ENCODE peak calls at places on chromosomes 11 and 22, in seven cellular contexts. K, E, N, F, H, L and I are unnamed samples.

GRCh38 chr11:60813324-60813723 is 28.2 kb downstream of the MS4A10 start:
- DNase-seq in K (no peak), E (no peak), N (no peak), F (no peak), H (no peak), L (no peak), I (no peak)

GRCh38 chr11:44324787-44325525 is 15.0 kb upstream of the ALX4 start:
- DNase-seq in K (no peak), E (peak; percentile 55), N (no peak), F (no peak), H (no peak), L (no peak), I (no peak)

GRCh38 chr22:21032037-21032842 is at the start of gene SLC7A4:
- DNase-seq in K (no peak), E (peak; percentile 64), N (no peak), F (no peak), H (peak; percentile 85), L (peak; percentile 67), I (no peak)

GRCh38 chr22:49530671-49531532 is 296.8 kb downstream of the BRD1 start:
- DNase-seq in K (no peak), E (no peak), N (no peak), F (no peak), H (no peak), L (no peak), I (no peak)

GRCh38 chr11:48101958-48102357 is 114.7 kb upstream of the OR4B1 start:
- DNase-seq in K (peak; percentile 17), E (no peak), N (no peak), F (no peak), H (no peak), L (no peak), I (no peak)

GRCh38 chr22:49785841-49786451 is 41.7 kb downstream of the BRD1 start:
- DNase-seq in K (no peak), E (no peak), N (no peak), F (no peak), H (peak; percentile 42), L (no peak), I (no peak)

GRCh38 chr22:23035557-23036277 is 34.6 kb upstream of the GNAZ start:
- DNase-seq in K (no peak), E (no peak), N (peak; percentile 13), F (no peak), H (peak; percentile 56), L (no peak), I (no peak)

GRCh38 chr22:44523981-44524759 is 26.1 kb upstream of the RTL6 start:
- DNase-seq in K (no peak), E (no peak), N (no peak), F (no peak), H (no peak), L (peak; percentile 27), I (no peak)

GRCh38 chr11:67996622-67997459 is 7.1 kb downstream of the UNC93B1 start:
- DNase-seq in K (no peak), E (peak; percentile 71), N (no peak), F (peak; percentile 71), H (peak; percentile 94), L (peak; percentile 99), I (peak; percentile 89)

GRCh38 chr11:122796128-122796717 is 42.1 kb upstream of the CRTAM start:
- DNase-seq in K (peak; percentile 9), E (peak; percentile 43), N (no peak), F (no peak), H (peak; percentile 66), L (peak; percentile 92), I (no peak)

GRCh38 chr11:72238040-72238450 is 5.9 kb downstream of the PHOX2A start:
- DNase-seq in K (peak; percentile 47), E (peak; percentile 87), N (no peak), F (peak; percentile 84), H (peak; percentile 77), L (peak; percentile 92), I (peak; percentile 44)

GRCh38 chr22:45389546-45389945 is 23.9 kb downstream of the SMC1B start:
- DNase-seq in K (no peak), E (no peak), N (no peak), F (no peak), H (no peak), L (no peak), I (no peak)

GRCh38 chr11:70675697-70676374 is 277.5 kb downstream of the CTTN start:
- DNase-seq in K (no peak), E (no peak), N (no peak), F (no peak), H (no peak), L (no peak), I (peak; percentile 12)

GRCh38 chr22:43263645-43264514 is 76.9 kb upstream of the TTLL12 start:
- DNase-seq in K (peak; percentile 64), E (peak; percentile 66), N (peak; percentile 85), F (no peak), H (peak; percentile 72), L (no peak), I (peak; percentile 48)

GRCh38 chr11:15829312-15829711 is 527.0 kb downstream of the SOX6 start:
- DNase-seq in K (no peak), E (no peak), N (no peak), F (no peak), H (no peak), L (no peak), I (no peak)

GRCh38 chr11:120839846-120840402 is 184.0 kb upstream of the TBCEL start:
- DNase-seq in K (no peak), E (no peak), N (no peak), F (no peak), H (no peak), L (no peak), I (no peak)

GRCh38 chr11:44726278-44727113 is at the start of gene TSPAN18:
- DNase-seq in K (no peak), E (peak; percentile 88), N (peak; percentile 13), F (peak; percentile 90), H (peak; percentile 70), L (peak; percentile 83), I (no peak)

GRCh38 chr11:12526789-12527188 is 147.4 kb upstream of the TEAD1 start:
- DNase-seq in K (no peak), E (no peak), N (no peak), F (no peak), H (no peak), L (no peak), I (no peak)

GRCh38 chr11:69166186-69167115 is 10.7 kb downstream of the SMIM38 start:
- DNase-seq in K (peak; percentile 50), E (peak; percentile 46), N (peak; percentile 75), F (peak; percentile 66), H (peak; percentile 34), L (no peak), I (peak; percentile 35)

GRCh38 chr22:25919452-25919851 is 177.5 kb downstream of the MYO18B start:
- DNase-seq in K (no peak), E (no peak), N (no peak), F (no peak), H (no peak), L (no peak), I (no peak)

GRCh38 chr11:3197044-3197715 is 21.4 kb downstream of the MRGPRG start:
- DNase-seq in K (no peak), E (no peak), N (no peak), F (no peak), H (no peak), L (no peak), I (no peak)

GRCh38 chr11:94400839-94401772 is at the start of gene GPR83:
- DNase-seq in K (no peak), E (peak; percentile 73), N (no peak), F (no peak), H (no peak), L (peak; percentile 59), I (no peak)
- TF ChIP-seq YY1 in K (no peak), E (no peak), N (no peak), F (no peak), H (no peak), L (no peak), I (no peak)

GRCh38 chr22:37165066-37165465 is 15.3 kb upstream of the IL2RB start:
- DNase-seq in K (no peak), E (no peak), N (no peak), F (no peak), H (no peak), L (no peak), I (no peak)

GRCh38 chr22:37167176-37167980 is 17.7 kb upstream of the IL2RB start:
- DNase-seq in K (no peak), E (no peak), N (no peak), F (no peak), H (no peak), L (no peak), I (no peak)

GRCh38 chr22:37167981-37168647 is 18.4 kb upstream of the IL2RB start:
- DNase-seq in K (no peak), E (no peak), N (no peak), F (no peak), H (no peak), L (no peak), I (no peak)

GRCh38 chr22:37165940-37166674 is 16.4 kb upstream of the IL2RB start:
- DNase-seq in K (no peak), E (no peak), N (no peak), F (no peak), H (no peak), L (no peak), I (no peak)

DNA sequence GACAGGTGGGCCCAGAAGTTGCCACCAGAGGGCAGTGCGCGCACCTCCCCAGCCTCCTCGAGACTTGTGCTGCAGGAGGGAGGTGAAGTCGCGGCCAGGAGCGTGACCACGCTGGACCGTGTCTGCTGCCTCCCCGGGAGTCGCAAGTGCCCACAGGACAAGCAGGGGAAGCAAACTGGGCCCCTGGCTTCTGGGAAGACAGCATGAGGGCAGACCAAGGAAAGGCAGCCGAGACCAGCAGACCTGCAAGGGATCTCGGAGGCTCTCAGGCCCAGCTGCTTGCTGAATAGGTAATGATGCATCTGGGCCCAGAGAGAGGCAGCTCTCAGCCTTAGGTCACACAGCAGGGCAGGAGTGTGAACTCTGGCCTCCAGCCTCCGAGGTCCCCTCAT is 17.0 kb upstream of the IL2RB start:
- DNase-seq in K (peak; percentile 42), E (peak; percentile 93), N (no peak), F (peak; percentile 52), H (peak; percentile 79), L (peak; percentile 90), I (no peak)
- H3K9ac ChIP-seq in K (no peak overlapping the region), E (no peak overlapping the region), N (peak overlapping the region; percentile 1), F (no peak overlapping the region), H (no peak overlapping the region), L (no peak overlapping the region), I (peak overlapping the region; percentile 46)

DNA sequence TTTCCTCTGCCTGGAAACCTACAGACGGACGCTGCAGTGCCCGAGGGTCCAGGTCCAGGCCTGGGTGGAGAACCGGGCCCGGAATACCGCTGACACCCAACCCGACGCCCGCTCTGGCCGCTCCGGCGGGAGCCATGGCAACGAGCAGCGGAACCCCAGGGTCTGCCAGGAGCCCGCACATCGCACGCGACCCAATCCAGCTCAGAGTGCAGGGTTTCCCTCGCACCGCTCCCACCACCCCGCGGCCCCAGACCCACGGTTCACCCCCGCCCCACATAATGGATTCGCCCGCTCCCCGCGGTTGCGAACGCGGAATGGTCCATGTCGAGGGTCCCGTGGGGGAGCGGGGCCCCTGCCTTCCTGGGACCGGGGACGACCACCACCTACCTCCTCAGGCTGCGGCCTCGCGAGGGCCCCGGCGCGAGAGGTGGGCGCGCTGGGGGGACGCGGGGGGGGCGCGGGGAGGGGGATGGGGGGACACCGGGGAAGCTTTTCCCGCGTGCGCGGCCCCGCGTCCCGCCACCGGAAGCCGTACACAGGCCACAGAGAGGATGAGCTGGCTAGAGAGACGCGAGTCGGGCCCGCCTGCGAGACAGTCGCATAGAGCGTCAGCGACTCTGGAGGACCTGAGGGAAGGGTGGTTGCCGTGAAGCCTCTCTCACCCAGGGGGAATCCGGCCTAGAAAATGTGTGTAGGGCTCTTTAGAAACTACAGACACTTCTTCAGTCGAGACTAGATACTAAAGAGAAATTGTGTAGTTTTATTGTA is at the start of gene SSRP1:
- DNase-seq in K (peak; percentile 79), E (peak; percentile 95), N (peak; percentile 47), F (peak; percentile 79), H (peak; percentile 94), L (peak; percentile 82), I (peak; percentile 72)
- TF ChIP-seq YY1 in K (peak; percentile 58), E (no peak), N (peak; percentile 76), F (no peak), H (no peak), L (no peak), I (no peak)

GRCh38 chr11:33015621-33016551 is at the start of gene DEPDC7:
- DNase-seq in K (peak; percentile 89), E (peak; percentile 95), N (no peak), F (peak; percentile 74), H (peak; percentile 92), L (peak; percentile 96), I (peak; percentile 75)
- H3K9ac ChIP-seq in K (peak within 1 kb of the TSS; percentile 75), E (peak within 1 kb of the TSS; percentile 41), N (no peak within 1 kb of the TSS), F (peak within 1 kb of the TSS; percentile 71), H (peak within 1 kb of the TSS; percentile 98), L (no peak within 1 kb of the TSS), I (peak within 1 kb of the TSS; percentile 55)